ENCODE peak calls at places on chromosomes 4 and X, in ten cellular contexts. I, L, N, T, F, G, B, A, U and K are unnamed samples. For H3K9me3, the result is how much of the 10 kb centered on the place peaks cover.

GRCh38 chrX:118346258-118347094 is 570 bp downstream of the WDR44 start:
- DNase-seq in U (no peak), L (no peak), F (peak), G (peak), I (no peak), A (peak), N (peak), T (peak), B (peak), K (peak)

GRCh38 chr4:184453402-184454160 is 20.8 kb downstream of the IRF2 start:
- DNase-seq in A (no peak), L (peak), I (no peak), N (peak), U (peak), G (no peak), F (no peak), B (no peak), T (peak), K (no peak)

GRCh38 chr4:147515220-147515936 is 34.5 kb downstream of the EDNRA start:
- DNase-seq in A (no peak), T (no peak), B (no peak), I (no peak), L (no peak), F (no peak), U (no peak), N (peak), G (peak), K (no peak)

GRCh38 chr4:158729716-158730559 is 6.7 kb upstream of the PPID start:
- DNase-seq in N (peak), G (peak), I (peak), L (peak), B (no peak), T (peak), A (peak), F (peak), U (peak), K (peak)

GRCh38 chr4:124111922-124112321 is 600.6 kb downstream of the ANKRD50 start:
- DNase-seq in G (peak), U (peak), B (no peak), N (peak), F (no peak), L (peak), I (no peak), T (peak), A (no peak), K (no peak)

GRCh38 chr4:98604723-98605122 is 53.7 kb downstream of the TSPAN5 start:
- DNase-seq in U (no peak), G (no peak), A (no peak), L (no peak), I (no peak), F (no peak), N (no peak), B (no peak), T (no peak), K (no peak)

GRCh38 chr4:56613101-56613862 is 67.8 kb downstream of the HOPX start:
- DNase-seq in I (no peak), G (no peak), U (peak), A (no peak), T (peak), F (no peak), L (no peak), B (no peak), N (peak), K (no peak)

GRCh38 chr4:15488658-15489470 is 19.2 kb downstream of the CC2D2A start:
- DNase-seq in U (peak), B (no peak), G (no peak), N (no peak), T (no peak), I (no peak), L (no peak), A (no peak), F (no peak), K (no peak)

GRCh38 chrX:45710081-45710801 is 509.6 kb upstream of the DIPK2B start:
- DNase-seq in I (no peak), G (no peak), L (no peak), F (no peak), T (peak), A (no peak), N (peak), U (peak), B (no peak), K (no peak)

GRCh38 chrX:75115707-75116413 is 40.2 kb downstream of the ABCB7 start:
- DNase-seq in N (no peak), B (no peak), F (no peak), A (no peak), I (no peak), T (no peak), L (no peak), U (no peak), G (no peak), K (no peak)

GRCh38 chr4:147834480-147834879 is 102.6 kb downstream of the ARHGAP10 start:
- DNase-seq in G (no peak), F (no peak), T (no peak), U (no peak), B (no peak), I (no peak), N (no peak), A (no peak), L (no peak), K (no peak)

GRCh38 chr4:123043793-123044425 is 121.5 kb upstream of the NUDT6 start:
- DNase-seq in A (no peak), F (no peak), B (no peak), T (no peak), U (no peak), N (no peak), L (no peak), I (no peak), G (no peak), K (no peak)
- H3K9me3 ChIP-seq in A (half or more), F (under half), B (under half), T (under half), U (under half), N (under half), L (under half), I (under half), G (under half), K (under half)

GRCh38 chrX:2583194-2584162 is 82.7 kb upstream of the DHRSX start:
- DNase-seq in B (no peak), G (no peak), U (no peak), A (no peak), T (no peak), I (no peak), F (no peak), N (no peak), L (no peak), K (no peak)
- H3K4me3 ChIP-seq in B (no peak), G (no peak), U (no peak), A (peak), T (no peak), I (no peak), F (no peak), N (no peak), L (no peak), K (peak)

DNA sequence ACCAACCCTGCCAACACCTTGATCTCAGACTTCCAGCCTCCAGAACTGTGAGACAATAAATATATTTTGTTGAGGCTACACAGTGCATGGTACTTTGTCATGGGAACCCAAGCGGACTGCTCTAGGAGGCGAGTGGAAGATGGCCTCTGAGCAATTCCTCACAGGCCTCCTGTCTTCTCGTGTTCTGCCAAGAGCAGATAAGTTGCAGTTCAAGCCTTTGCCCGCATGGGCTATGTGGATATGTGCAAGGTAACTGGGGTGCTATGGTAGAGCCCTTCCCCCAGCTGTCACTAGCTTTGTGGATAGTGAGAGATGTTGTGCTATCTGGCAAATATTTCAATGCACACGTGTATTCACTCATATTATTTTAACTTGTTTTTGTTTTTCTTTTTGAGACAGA is 156.0 kb upstream of the BCOR start:
- DNase-seq in G (no peak), L (no peak), B (no peak), N (no peak), I (no peak), F (no peak), T (no peak), U (no peak), A (no peak), K (no peak)
- H3K9me3 ChIP-seq in G (under half), L (under half), B (under half), N (under half), I (under half), F (under half), T (under half), U (under half), A (under half), K (under half)

GRCh38 chr4:151012836-151013235 is 2.2 kb downstream of the LRBA start:
- DNase-seq in I (no peak), U (no peak), B (no peak), L (no peak), T (peak), A (no peak), N (peak), G (no peak), F (no peak), K (no peak)

GRCh38 chr4:151013944-151014343 is 1.1 kb downstream of the LRBA start:
- DNase-seq in I (no peak), T (no peak), U (no peak), F (no peak), G (no peak), N (no peak), L (no peak), B (no peak), A (no peak), K (no peak)

GRCh38 chr4:151012376-151012775 is 2.7 kb downstream of the LRBA start:
- DNase-seq in L (no peak), U (no peak), T (no peak), G (no peak), I (no peak), N (no peak), A (no peak), B (no peak), F (no peak), K (no peak)

GRCh38 chr4:151014521-151015457 is at the start of gene LRBA:
- DNase-seq in G (peak), U (no peak), T (peak), A (peak), L (peak), B (peak), N (peak), F (peak), I (peak), K (peak)

DNA sequence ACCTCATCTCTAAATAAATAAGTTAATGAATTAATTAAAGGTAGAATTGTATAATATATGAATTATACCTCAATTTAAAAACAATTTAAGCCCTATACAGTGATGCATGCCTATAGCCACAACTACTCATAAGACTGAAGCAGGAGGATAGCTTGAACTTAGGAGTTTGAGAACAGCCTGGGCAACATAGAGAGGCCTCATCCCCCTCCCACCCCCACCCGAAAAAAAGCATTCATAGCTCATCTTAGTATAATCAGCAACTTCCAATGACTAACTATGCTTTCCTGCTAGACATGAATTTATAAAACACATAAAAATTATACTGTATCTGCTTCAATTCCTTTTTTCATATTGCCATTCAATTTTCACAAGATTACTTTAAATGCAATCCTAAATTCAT is 1.6 kb downstream of the LRBA start:
- DNase-seq in B (no peak), F (no peak), G (no peak), N (no peak), A (no peak), I (no peak), U (no peak), T (no peak), L (no peak), K (no peak)
- H3K4me3 ChIP-seq in B (no peak), F (no peak), G (no peak), N (peak), A (peak), I (peak), U (no peak), T (peak), L (peak), K (peak)

GRCh38 chr4:129059028-129059427 is 34.3 kb downstream of the SCLT1 start:
- DNase-seq in A (no peak), L (no peak), B (no peak), I (no peak), N (no peak), F (no peak), T (no peak), U (no peak), G (no peak), K (no peak)

GRCh38 chr4:129064717-129065116 is 28.6 kb downstream of the SCLT1 start:
- DNase-seq in L (no peak), U (peak), N (peak), B (no peak), G (no peak), I (no peak), A (no peak), F (no peak), T (peak), K (no peak)

GRCh38 chr4:129063640-129064039 is 29.7 kb downstream of the SCLT1 start:
- DNase-seq in A (no peak), B (no peak), L (no peak), F (no peak), U (no peak), N (peak), T (peak), I (no peak), G (no peak), K (no peak)

DNA sequence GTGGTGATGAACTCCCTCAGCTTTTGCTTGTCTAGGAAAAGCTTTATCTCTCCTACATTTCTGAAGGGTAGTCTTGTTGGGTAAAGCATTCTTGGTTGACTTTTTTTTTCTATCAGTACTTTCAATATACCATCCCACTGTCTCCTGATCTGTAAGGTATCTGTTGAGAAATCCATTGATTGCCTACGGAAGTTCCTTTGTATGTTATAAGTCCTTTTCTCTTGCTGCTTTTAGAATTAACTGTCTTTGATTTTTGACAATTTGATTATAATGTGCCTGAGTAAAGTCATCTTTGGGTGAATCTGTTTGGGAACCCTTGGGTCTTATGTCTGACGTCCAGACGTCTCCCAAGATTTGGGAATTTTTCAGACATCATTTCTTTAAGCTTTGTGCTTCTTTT is 30.8 kb downstream of the SCLT1 start:
- DNase-seq in B (no peak), L (no peak), I (no peak), T (no peak), A (no peak), F (no peak), U (no peak), N (no peak), G (no peak), K (no peak)
- H3K9me3 ChIP-seq in B (half or more), L (under half), I (under half), T (under half), A (half or more), F (under half), U (under half), N (under half), G (half or more), K (half or more)

GRCh38 chrX:130170752-130171445 is 863 bp upstream of the RAB33A start:
- DNase-seq in T (no peak), U (no peak), B (peak), I (no peak), L (peak), A (peak), F (no peak), G (peak), N (no peak), K (no peak)
- H3K4me3 ChIP-seq in T (peak), U (peak), B (no peak), I (peak), L (peak), A (peak), F (no peak), G (peak), N (peak), K (peak)

GRCh38 chrX:156003486-156004185 is 6.1 kb downstream of the IL9R start:
- DNase-seq in I (no peak), F (no peak), A (no peak), U (no peak), G (no peak), B (no peak), L (no peak), N (no peak), T (no peak), K (no peak)
- H3K9me3 ChIP-seq in I (under half), F (under half), A (under half), U (half or more), G (under half), B (under half), L (under half), N (under half), T (under half), K (under half)